ENCODE peak calls at places on chromosome 14, in five cellular contexts. One of them, this sample, is unnamed.

GRCh38 chr14:100078997-100079561 is 13.9 kb downstream of the EVL start:
- DNase-seq in T47D: peak; percentile 40
- DNase-seq in left lung: no peak
- DNase-seq in CD4-positive, alpha-beta T cell: peak; percentile 91
- DNase-seq in NCI-H1436: no peak
- DNase-seq in this sample: no peak

GRCh38 chr14:104590240-104590965 is 10.8 kb downstream of the C14orf180 start:
- DNase-seq in CD4-positive, alpha-beta T cell: no peak
- DNase-seq in T47D: no peak
- DNase-seq in left lung: peak; percentile 66
- DNase-seq in NCI-H1436: no peak
- DNase-seq in this sample: no peak

GRCh38 chr14:24243336-24243836 is 963 bp upstream of the TINF2 start:
- DNase-seq in left lung: no peak
- DNase-seq in T47D: no peak
- DNase-seq in NCI-H1436: no peak
- DNase-seq in CD4-positive, alpha-beta T cell: no peak
- DNase-seq in this sample: no peak

GRCh38 chr14:79543348-79543747 is 668.0 kb downstream of the DIO2 start:
- DNase-seq in left lung: no peak
- DNase-seq in T47D: no peak
- DNase-seq in CD4-positive, alpha-beta T cell: no peak
- DNase-seq in NCI-H1436: no peak
- DNase-seq in this sample: no peak

GRCh38 chr14:49893309-49894213 is 679 bp downstream of the ARF6 start:
- DNase-seq in T47D: peak; percentile 53
- DNase-seq in CD4-positive, alpha-beta T cell: peak; percentile 72
- DNase-seq in left lung: peak; percentile 92
- DNase-seq in NCI-H1436: no peak
- DNase-seq in this sample: peak; percentile 70

GRCh38 chr14:39731912-39732311 is 299.7 kb upstream of the FBXO33 start:
- DNase-seq in NCI-H1436: no peak
- DNase-seq in CD4-positive, alpha-beta T cell: no peak
- DNase-seq in T47D: no peak
- DNase-seq in left lung: no peak
- DNase-seq in this sample: no peak

GRCh38 chr14:50002926-50003212 is 110.0 kb downstream of the ARF6 start:
- DNase-seq in CD4-positive, alpha-beta T cell: no peak
- DNase-seq in left lung: no peak
- DNase-seq in T47D: no peak
- DNase-seq in NCI-H1436: no peak
- DNase-seq in this sample: no peak

GRCh38 chr14:75879031-75879430 is 102.8 kb downstream of the TGFB3 start:
- DNase-seq in T47D: no peak
- DNase-seq in left lung: no peak
- DNase-seq in NCI-H1436: no peak
- DNase-seq in CD4-positive, alpha-beta T cell: no peak
- DNase-seq in this sample: no peak

GRCh38 chr14:71478542-71478941 is 453.7 kb upstream of the RGS6 start:
- DNase-seq in CD4-positive, alpha-beta T cell: no peak
- DNase-seq in T47D: no peak
- DNase-seq in left lung: no peak
- DNase-seq in NCI-H1436: no peak
- DNase-seq in this sample: no peak

GRCh38 chr14:100855256-100855930 is 29.5 kb downstream of the MEG3 start:
- DNase-seq in left lung: no peak
- DNase-seq in CD4-positive, alpha-beta T cell: no peak
- DNase-seq in T47D: peak; percentile 12
- DNase-seq in NCI-H1436: no peak
- DNase-seq in this sample: no peak

This sample was measured in memory B cell.